ENCODE peak calls at places on chromosome 15, in ten cellular contexts. Y is activated naive CD8-positive, alpha-beta T cell treated with anti-CD3 and anti-CD28 coated beads for 36 hours; V is cardiac septum; W is Right ventricle myocardium inferior; F is GM20000; K is NAMALWA; I is PC-3; J is NCI-H345; Z is NCI-H526; L is MCF 10A. Q is an unnamed sample.

GRCh38 chr15:71743861-71744382 is 66.4 kb upstream of the NR2E3 start:
- DNase-seq in Y (peak; percentile 41), V (no peak), W (no peak), F (peak; percentile 68), K (peak; percentile 76), I (peak; percentile 64), J (peak; percentile 23), Z (peak; percentile 7), L (peak; percentile 72), Q (peak; percentile 63)

GRCh38 chr15:51341366-51342248 is at the start of gene GLDN:
- DNase-seq in Y (peak; percentile 1), V (peak; percentile 82), W (peak; percentile 74), F (no peak), K (no peak), I (no peak), J (peak; percentile 33), Z (peak; percentile 21), L (no peak), Q (no peak)

GRCh38 chr15:43251863-43252241 is 14.9 kb downstream of the TGM5 start:
- DNase-seq in Y (peak; percentile 39), V (no peak), W (no peak), F (no peak), K (no peak), I (no peak), J (no peak), Z (no peak), L (no peak), Q (peak; percentile 39)

GRCh38 chr15:90750186-90750585 is 33.0 kb downstream of the BLM start:
- DNase-seq in Y (peak; percentile 29), V (no peak), W (no peak), F (no peak), K (no peak), I (no peak), J (no peak), Z (peak; percentile 19), L (no peak), Q (peak; percentile 61)

GRCh38 chr15:101244889-101245668 is 6.8 kb downstream of the CHSY1 start:
- DNase-seq in Y (no peak), V (no peak), W (no peak), F (no peak), K (no peak), I (no peak), J (no peak), Z (no peak), L (no peak), Q (no peak)

GRCh38 chr15:94205366-94205765 is 26.0 kb upstream of the MCTP2 start:
- DNase-seq in Y (no peak), V (no peak), W (no peak), F (no peak), K (no peak), I (no peak), J (no peak), Z (no peak), L (no peak), Q (peak; percentile 34)

GRCh38 chr15:62035256-62035908 is 24.9 kb downstream of the VPS13C start:
- DNase-seq in Y (no peak), V (no peak), W (no peak), F (no peak), K (no peak), I (peak; percentile 66), J (no peak), Z (no peak), L (peak; percentile 34), Q (no peak)

GRCh38 chr15:90151989-90152645 is 49.0 kb upstream of the SEMA4B start:
- DNase-seq in Y (no peak), V (no peak), W (no peak), F (no peak), K (no peak), I (no peak), J (no peak), Z (no peak), L (no peak), Q (no peak)

GRCh38 chr15:101540480-101541239 is 51.2 kb upstream of the PCSK6 start:
- DNase-seq in Y (no peak), V (peak; percentile 72), W (no peak), F (no peak), K (no peak), I (no peak), J (no peak), Z (no peak), L (peak; percentile 29), Q (no peak)

GRCh38 chr15:60964527-60964926 is 264.6 kb downstream of the RORA start:
- DNase-seq in Y (no peak), V (no peak), W (no peak), F (no peak), K (no peak), I (no peak), J (no peak), Z (no peak), L (peak; percentile 16), Q (no peak)

GRCh38 chr15:34850121-34850520 is 54.8 kb upstream of the ACTC1 start:
- DNase-seq in Y (no peak), V (no peak), W (no peak), F (no peak), K (no peak), I (no peak), J (peak; percentile 3), Z (no peak), L (peak; percentile 5), Q (no peak)

GRCh38 chr15:39783244-39783820 is 691 bp upstream of the FSIP1 start:
- DNase-seq in Y (no peak), V (no peak), W (no peak), F (no peak), K (peak; percentile 39), I (no peak), J (no peak), Z (no peak), L (peak; percentile 1), Q (no peak)

GRCh38 chr15:52011711-52012144 is 7.3 kb upstream of the MAPK6 start:
- DNase-seq in Y (no peak), V (no peak), W (no peak), F (no peak), K (no peak), I (no peak), J (peak; percentile 68), Z (no peak), L (peak; percentile 34), Q (no peak)

GRCh38 chr15:60372756-60373155 is 25.0 kb downstream of the ANXA2 start:
- DNase-seq in Y (no peak), V (no peak), W (no peak), F (no peak), K (no peak), I (peak; percentile 38), J (no peak), Z (no peak), L (no peak), Q (no peak)

GRCh38 chr15:88040516-88040915 is 216.0 kb downstream of the NTRK3 start:
- DNase-seq in Y (no peak), V (no peak), W (no peak), F (no peak), K (no peak), I (no peak), J (no peak), Z (no peak), L (no peak), Q (no peak)

GRCh38 chr15:57160823-57161560 is 215.3 kb upstream of the CGNL1 start:
- DNase-seq in Y (no peak), V (no peak), W (no peak), F (no peak), K (no peak), I (peak; percentile 50), J (no peak), Z (no peak), L (no peak), Q (no peak)

GRCh38 chr15:80798911-80799310 is 19.7 kb downstream of the CEMIP start:
- DNase-seq in Y (no peak), V (no peak), W (no peak), F (no peak), K (no peak), I (no peak), J (no peak), Z (no peak), L (no peak), Q (no peak)

GRCh38 chr15:89379818-89380217 is 45.2 kb upstream of the POLG start:
- DNase-seq in Y (no peak), V (no peak), W (no peak), F (no peak), K (no peak), I (peak; percentile 96), J (no peak), Z (no peak), L (peak; percentile 26), Q (no peak)

GRCh38 chr15:31871159-31871886 is 159.0 kb upstream of the CHRNA7 start:
- DNase-seq in Y (no peak), V (no peak), W (no peak), F (no peak), K (peak; percentile 29), I (no peak), J (peak; percentile 30), Z (no peak), L (no peak), Q (no peak)

GRCh38 chr15:41891946-41892345 is 1.9 kb downstream of the SPTBN5 start:
- DNase-seq in Y (no peak), V (no peak), W (no peak), F (peak; percentile 25), K (no peak), I (no peak), J (peak; percentile 95), Z (no peak), L (no peak), Q (no peak)

GRCh38 chr15:73851679-73852078 is 21.7 kb upstream of the TBC1D21 start:
- DNase-seq in Y (peak; percentile 29), V (no peak), W (no peak), F (peak; percentile 52), K (peak; percentile 67), I (peak; percentile 68), J (no peak), Z (no peak), L (peak; percentile 80), Q (peak; percentile 49)

GRCh38 chr15:94411279-94411678 is 179.9 kb downstream of the MCTP2 start:
- DNase-seq in Y (no peak), V (no peak), W (no peak), F (no peak), K (no peak), I (no peak), J (peak; percentile 90), Z (no peak), L (no peak), Q (no peak)

GRCh38 chr15:90864507-90864906 is 3.9 kb upstream of the FURIN start:
- DNase-seq in Y (no peak), V (no peak), W (no peak), F (no peak), K (no peak), I (no peak), J (no peak), Z (no peak), L (peak; percentile 64), Q (no peak)

Q was measured in activated CD4-positive, alpha-beta T cell treated with anti-CD3 and anti-CD28 coated beads, Interleukin-2, amount 50 U/mL, for 48 hours.